ENCODE peak calls at places on chromosomes 3 and 15, in ten cellular contexts. A is CD8-positive, alpha-beta memory T cell; D is spleen; O is psoas muscle; Q is stomach; I is hepatocyte; V is lower lobe of right lung; B is breast epithelium; P is mesendoderm; R is adrenal gland. E is an unnamed sample. For H3K4me1, the result is how much of the 10 kb centered on the place peaks cover.

GRCh38 chr3:25592510-25592968 is 72.2 kb downstream of the TOP2B start:
- DNase-seq in I (peak), A (no peak), V (no peak), Q (no peak), B (no peak), P (peak), D (no peak), R (peak), O (peak), E (no peak)

GRCh38 chr3:194808709-194809108 is 123.0 kb downstream of the FAM43A start:
- DNase-seq in B (no peak), A (no peak), P (no peak), V (no peak), D (no peak), O (no peak), Q (no peak), I (no peak), R (no peak), E (no peak)

GRCh38 chr3:194870394-194871110 is 184.9 kb downstream of the FAM43A start:
- DNase-seq in Q (no peak), D (no peak), P (peak), I (peak), B (no peak), R (peak), A (no peak), O (no peak), V (no peak), E (no peak)

GRCh38 chr3:98980915-98981596 is 79.6 kb upstream of the DCBLD2 start:
- DNase-seq in D (no peak), P (peak), I (no peak), B (no peak), R (no peak), O (no peak), V (no peak), Q (no peak), A (no peak), E (no peak)

GRCh38 chr3:43180027-43180426 is 74.1 kb upstream of the POMGNT2 start:
- DNase-seq in I (peak), Q (no peak), R (peak), D (no peak), V (no peak), P (no peak), A (peak), O (no peak), B (no peak), E (peak)

GRCh38 chr15:69034352-69034751 is 19.9 kb downstream of the NOX5 start:
- DNase-seq in R (no peak), A (no peak), O (no peak), I (no peak), V (no peak), D (no peak), P (no peak), Q (no peak), B (no peak), E (no peak)

GRCh38 chr3:183317886-183318845 is 65.1 kb downstream of the B3GNT5 start:
- DNase-seq in B (no peak), Q (no peak), D (no peak), A (no peak), P (no peak), R (no peak), V (no peak), I (no peak), O (no peak), E (no peak)

GRCh38 chr3:194166682-194167479 is 30.9 kb downstream of the HES1 start:
- DNase-seq in Q (no peak), V (no peak), D (no peak), P (peak), O (no peak), I (peak), B (no peak), A (no peak), R (peak), E (no peak)

GRCh38 chr3:126423191-126424038 is 28.7 kb downstream of the CFAP100 start:
- DNase-seq in D (peak), B (peak), V (peak), P (no peak), R (no peak), I (no peak), Q (peak), O (no peak), A (no peak), E (no peak)

GRCh38 chr3:41955192-41955591 is 6.7 kb downstream of the ULK4 start:
- DNase-seq in O (no peak), D (no peak), I (no peak), B (no peak), R (no peak), P (no peak), V (no peak), A (no peak), Q (no peak), E (no peak)

GRCh38 chr15:35436422-35436821 is 109.5 kb downstream of the DPH6 start:
- DNase-seq in A (no peak), Q (no peak), B (no peak), R (no peak), I (no peak), O (no peak), D (no peak), V (no peak), P (no peak), E (no peak)

GRCh38 chr15:98076021-98076816 is 115.7 kb downstream of the ARRDC4 start:
- DNase-seq in P (peak), O (no peak), I (peak), D (no peak), V (peak), Q (no peak), R (peak), A (no peak), B (no peak), E (no peak)

GRCh38 chr3:14418670-14419250 is 16.4 kb downstream of the SLC6A6 start:
- DNase-seq in B (no peak), Q (peak), R (peak), O (no peak), D (peak), I (peak), P (peak), V (peak), A (no peak), E (no peak)

GRCh38 chr3:40877651-40878463 is 321.4 kb upstream of the CTNNB1 start:
- DNase-seq in D (no peak), O (peak), Q (peak), V (peak), A (no peak), R (peak), I (peak), B (peak), P (no peak), E (no peak)

GRCh38 chr15:42695527-42696071 is 41.3 kb downstream of the CDAN1 start:
- DNase-seq in Q (no peak), O (no peak), V (no peak), R (peak), B (no peak), D (no peak), P (no peak), A (no peak), I (peak), E (no peak)

GRCh38 chr3:133942761-133943535 is 47.3 kb upstream of the RAB6B start:
- DNase-seq in V (no peak), O (no peak), D (peak), A (no peak), B (no peak), R (no peak), Q (peak), I (no peak), P (no peak), E (no peak)

GRCh38 chr3:197926418-197926817 is 23.6 kb upstream of the RPL35A start:
- DNase-seq in P (peak), R (no peak), I (no peak), B (no peak), A (no peak), D (no peak), Q (no peak), V (no peak), O (no peak), E (no peak)

GRCh38 chr3:149618151-149619123 is 39.4 kb downstream of the WWTR1 start:
- DNase-seq in O (no peak), P (peak), A (no peak), Q (no peak), B (no peak), R (peak), D (no peak), I (no peak), V (no peak), E (no peak)

GRCh38 chr15:86611392-86612040 is 531.8 kb downstream of the AGBL1 start:
- DNase-seq in D (no peak), V (no peak), R (peak), Q (no peak), B (no peak), I (peak), A (peak), P (peak), O (no peak), E (peak)

GRCh38 chr3:63400259-63400860 is 122.3 kb downstream of the SYNPR start:
- DNase-seq in Q (no peak), V (no peak), O (no peak), B (no peak), D (no peak), A (no peak), P (peak), R (peak), I (peak), E (no peak)

GRCh38 chr3:47347217-47347801 is 33.5 kb upstream of the PTPN23 start:
- DNase-seq in R (no peak), B (no peak), A (no peak), Q (no peak), D (no peak), P (peak), V (no peak), I (no peak), O (no peak), E (no peak)

GRCh38 chr3:195100903-195101591 is 169.9 kb downstream of the XXYLT1 start:
- DNase-seq in R (peak), Q (peak), I (no peak), A (no peak), B (no peak), V (peak), O (no peak), D (peak), P (peak), E (no peak)

GRCh38 chr15:82832601-82833209 is 23.3 kb downstream of the WHAMM start:
- DNase-seq in P (no peak), I (no peak), O (no peak), R (peak), A (no peak), D (no peak), Q (no peak), B (no peak), V (no peak), E (no peak)

GRCh38 chr3:25037049-25037547 is 391.0 kb upstream of the RARB start:
- DNase-seq in B (no peak), R (no peak), V (no peak), A (no peak), O (no peak), P (no peak), D (no peak), Q (no peak), I (peak), E (no peak)

GRCh38 chr3:94076055-94076454 is 13.2 kb downstream of the NSUN3 start:
- DNase-seq in D (no peak), A (no peak), P (no peak), B (no peak), I (no peak), V (no peak), O (no peak), Q (no peak), R (no peak), E (no peak)

GRCh38 chr15:80695099-80695910 is at the start of gene ABHD17C:
- DNase-seq in B (peak), Q (peak), P (peak), O (peak), R (peak), D (peak), I (peak), A (peak), V (peak), E (peak)

GRCh38 chr15:73941871-73942635 is 15.8 kb downstream of the LOXL1 start:
- DNase-seq in O (peak), R (no peak), I (no peak), P (no peak), V (peak), D (peak), A (no peak), Q (no peak), B (no peak), E (peak)

GRCh38 chr3:87761341-87761740 is 297.5 kb downstream of the CGGBP1 start:
- DNase-seq in O (no peak), V (no peak), Q (no peak), P (no peak), I (no peak), B (no peak), D (peak), R (no peak), A (no peak), E (no peak)

GRCh38 chr3:123244128-123244527 is 42.4 kb downstream of the SEC22A start:
- DNase-seq in A (peak), O (no peak), Q (no peak), I (peak), P (no peak), D (no peak), V (no peak), R (no peak), B (no peak), E (no peak)

GRCh38 chr15:34795267-34796081 is at the start of gene ACTC1:
- DNase-seq in I (peak), B (no peak), V (no peak), Q (peak), P (peak), A (no peak), O (peak), R (peak), D (no peak), E (no peak)

GRCh38 chr3:186241910-186242821 is 119.9 kb downstream of the DGKG start:
- DNase-seq in I (peak), Q (peak), A (no peak), B (no peak), V (peak), P (peak), O (peak), D (peak), R (peak), E (no peak)

GRCh38 chr15:36469567-36469966 is 109.9 kb upstream of the CDIN1 start:
- DNase-seq in P (peak), A (no peak), V (no peak), I (no peak), B (no peak), Q (no peak), O (no peak), R (no peak), D (no peak), E (no peak)

GRCh38 chr3:140050977-140051957 is 116.3 kb downstream of the CLSTN2 start:
- DNase-seq in I (no peak), A (no peak), B (no peak), V (no peak), P (peak), O (no peak), R (peak), D (no peak), Q (no peak), E (no peak)

DNA sequence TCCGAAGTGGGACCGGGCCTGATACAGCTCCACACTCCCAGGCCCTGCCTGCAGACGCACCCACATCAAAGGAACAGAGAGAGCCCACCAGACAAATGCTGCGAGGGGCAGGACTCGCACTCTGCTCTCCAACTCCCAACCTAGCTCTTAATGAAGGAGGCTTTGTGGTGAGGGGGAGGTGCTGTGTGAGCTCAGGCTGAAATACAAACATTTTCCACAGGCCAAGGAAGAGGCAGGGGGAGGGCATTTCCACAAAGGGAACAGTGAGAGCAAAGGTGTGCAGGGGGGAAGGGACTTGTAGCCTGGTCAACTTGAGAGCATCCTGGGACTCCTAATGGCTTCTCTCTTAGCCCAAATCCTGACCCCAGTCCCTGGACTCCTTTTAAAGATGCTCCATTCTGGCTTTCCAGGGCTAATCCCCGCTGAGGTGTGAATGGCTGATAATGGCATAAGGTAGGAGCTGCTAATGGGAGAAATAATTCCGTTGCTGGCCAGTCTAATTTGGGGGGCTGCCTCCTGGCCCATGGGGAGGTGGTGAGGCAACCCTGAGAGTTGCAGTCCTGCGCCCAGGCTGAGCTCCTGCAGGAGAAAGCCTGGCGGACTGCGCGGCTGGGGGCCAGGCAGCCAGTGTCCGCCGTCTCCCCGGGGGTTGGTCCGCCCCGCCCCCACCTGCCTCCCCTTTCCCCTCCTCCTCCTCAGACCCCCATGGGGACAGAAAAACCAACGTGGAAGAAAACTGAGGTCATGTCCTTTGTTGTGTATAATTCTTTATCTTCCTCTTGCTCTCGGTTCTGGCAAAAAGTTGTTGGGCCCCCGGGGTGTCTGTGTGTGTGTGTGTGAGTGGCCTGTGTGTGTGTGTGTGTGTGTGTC is 9.5 kb downstream of the LINGO1 start:
- DNase-seq in V (no peak), B (no peak), O (no peak), D (no peak), P (peak), I (peak), Q (no peak), A (no peak), R (no peak), E (no peak)
- H3K4me1 ChIP-seq in V (under half), B (under half), O (under half), D (under half), P (under half), I (under half), Q (under half), A (under half), R (under half), E (under half)

GRCh38 chr15:67721996-67722395 is 103.3 kb upstream of the SKOR1 start:
- DNase-seq in D (no peak), P (no peak), A (no peak), V (no peak), O (no peak), R (no peak), I (no peak), Q (no peak), B (no peak), E (no peak)

GRCh38 chr15:67724679-67725365 is 100.5 kb upstream of the SKOR1 start:
- DNase-seq in R (no peak), B (no peak), V (no peak), A (no peak), I (no peak), O (no peak), P (no peak), Q (no peak), D (no peak), E (no peak)

GRCh38 chr15:67722418-67722817 is 102.9 kb upstream of the SKOR1 start:
- DNase-seq in D (no peak), V (no peak), Q (no peak), R (no peak), O (no peak), A (no peak), I (no peak), P (no peak), B (no peak), E (no peak)

GRCh38 chr15:67720556-67721175 is 104.6 kb upstream of the SKOR1 start:
- DNase-seq in A (no peak), O (no peak), P (no peak), R (no peak), I (no peak), D (no peak), Q (no peak), B (no peak), V (no peak), E (no peak)

GRCh38 chr15:67723294-67724024 is 101.8 kb upstream of the SKOR1 start:
- DNase-seq in R (no peak), O (no peak), A (no peak), P (no peak), I (no peak), Q (no peak), D (no peak), V (no peak), B (no peak), E (no peak)
- H3K4me1 ChIP-seq in R (under half), O (under half), A (under half), P (under half), I (under half), Q (under half), D (under half), V (under half), B (under half), E (under half)

DNA sequence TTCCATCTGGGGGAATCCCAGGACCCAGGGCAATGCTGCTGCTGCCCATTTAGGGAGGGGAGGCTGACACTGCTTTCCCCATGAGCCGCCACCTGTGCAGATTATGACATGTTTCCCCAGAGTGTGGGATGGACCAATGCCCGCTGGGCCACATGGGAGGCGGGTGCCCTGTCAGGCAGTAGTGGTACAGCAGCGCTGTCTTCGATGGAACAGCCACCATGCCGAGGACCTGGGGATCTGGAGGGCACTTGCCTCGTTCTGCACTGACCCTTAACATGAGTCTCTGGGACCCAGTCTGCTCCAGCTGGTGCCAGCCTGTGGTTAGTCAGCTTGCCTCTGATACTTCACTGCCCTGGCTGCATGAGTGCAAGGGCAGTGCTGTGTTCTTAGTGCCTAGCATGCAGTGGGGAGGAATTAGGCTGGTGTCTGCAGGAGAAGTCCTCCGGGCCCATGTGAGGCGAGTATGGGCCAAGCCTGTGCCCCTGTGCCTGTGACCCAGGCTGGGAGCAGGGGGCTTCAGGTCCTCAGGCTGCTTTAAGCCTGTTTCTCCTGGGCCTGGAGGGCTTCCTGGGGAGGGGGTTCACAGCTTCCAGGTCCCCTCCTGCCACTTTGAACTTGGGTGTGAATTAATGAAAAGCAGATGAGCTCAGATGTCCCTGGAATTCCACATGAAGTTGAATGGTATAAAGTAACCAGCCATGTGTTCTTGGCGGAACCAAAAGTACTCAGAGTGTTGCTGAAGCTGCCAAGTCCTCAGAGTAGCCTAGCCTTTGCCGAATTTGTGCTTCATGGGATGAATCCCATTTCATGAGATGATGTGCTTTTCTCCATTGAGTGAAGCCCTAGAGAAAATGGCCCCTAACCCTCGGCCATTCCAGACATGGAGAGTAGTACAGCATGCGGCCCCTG is 22.9 kb downstream of the KLF13 start:
- DNase-seq in P (no peak), B (no peak), V (peak), A (no peak), I (no peak), R (no peak), D (peak), Q (no peak), O (peak), E (no peak)
- H3K4me1 ChIP-seq in P (under half), B (under half), V (half or more), A (half or more), I (under half), R (under half), D (half or more), Q (half or more), O (half or more), E (half or more)

GRCh38 chr3:66486187-66486586 is 14.6 kb downstream of the LRIG1 start:
- DNase-seq in D (no peak), B (no peak), I (no peak), V (no peak), O (no peak), P (no peak), R (no peak), A (no peak), Q (no peak), E (no peak)
- H3K4me1 ChIP-seq in D (under half), B (under half), I (under half), V (half or more), O (half or more), P (under half), R (under half), A (half or more), Q (half or more), E (half or more)